ENCODE peak calls at places on chromosomes 5 and 9, in four cellular contexts. H, N, A and Y are unnamed samples.

GRCh38 chr9:70678153-70678552 is 263.7 kb upstream of the KLF9 start:
- DNase-seq in H (no peak), N (no peak), A (peak; percentile 59), Y (no peak)

GRCh38 chr9:27154923-27155322 is 45.9 kb downstream of the TEK start:
- DNase-seq in H (no peak), N (peak; percentile 71), A (peak; percentile 95), Y (peak; percentile 16)

GRCh38 chr5:113118765-113119164 is 142.2 kb downstream of the DCP2 start:
- DNase-seq in H (no peak), N (no peak), A (no peak), Y (no peak)

GRCh38 chr5:132474881-132475511 is 15.6 kb downstream of the IRF1 start:
- DNase-seq in H (no peak), N (no peak), A (no peak), Y (no peak)

GRCh38 chr9:73869261-73869660 is 627.9 kb upstream of the RORB start:
- DNase-seq in H (peak; percentile 48), N (no peak), A (peak; percentile 69), Y (no peak)

GRCh38 chr9:93126151-93126781 is 7.8 kb downstream of the NINJ1 start:
- DNase-seq in H (no peak), N (no peak), A (no peak), Y (no peak)

GRCh38 chr5:15007549-15008142 is 136.1 kb upstream of the ANKH start:
- DNase-seq in H (no peak), N (no peak), A (no peak), Y (no peak)

GRCh38 chr9:107905313-107906027 is 415.9 kb upstream of the KLF4 start:
- DNase-seq in H (no peak), N (no peak), A (peak; percentile 9), Y (no peak)

GRCh38 chr5:125327676-125328075 is 581.2 kb upstream of the ZNF608 start:
- DNase-seq in H (no peak), N (no peak), A (no peak), Y (no peak)

GRCh38 chr9:97811534-97812246 is 41.3 kb upstream of the FOXE1 start:
- DNase-seq in H (no peak), N (no peak), A (peak; percentile 36), Y (no peak)

GRCh38 chr5:122702524-122702875 is 72.4 kb upstream of the SNX2 start:
- DNase-seq in H (no peak), N (no peak), A (no peak), Y (no peak)

GRCh38 chr5:73232266-73233041 is 59.5 kb downstream of the TMEM174 start:
- DNase-seq in H (no peak), N (no peak), A (no peak), Y (no peak)

GRCh38 chr9:97759611-97760288 is 62.6 kb upstream of the XPA start:
- DNase-seq in H (no peak), N (no peak), A (no peak), Y (no peak)

GRCh38 chr5:44919560-44919959 is 110.8 kb downstream of the MRPS30 start:
- DNase-seq in H (no peak), N (no peak), A (no peak), Y (no peak)

GRCh38 chr9:6944093-6944551 is 186.3 kb downstream of the KDM4C start:
- DNase-seq in H (no peak), N (no peak), A (peak; percentile 86), Y (no peak)

GRCh38 chr9:4489919-4490704 is at the start of gene SLC1A1:
- DNase-seq in H (peak; percentile 53), N (no peak), A (peak; percentile 64), Y (no peak)

GRCh38 chr5:52491829-52492217 is 295.9 kb upstream of the ITGA1 start:
- DNase-seq in H (no peak), N (no peak), A (no peak), Y (no peak)

GRCh38 chr9:23587903-23588302 is 238.1 kb downstream of the ELAVL2 start:
- DNase-seq in H (no peak), N (no peak), A (no peak), Y (no peak)
- TF ChIP-seq CTCF in H (no peak), N (no peak), A (no peak), Y (no peak)

GRCh38 chr9:21815643-21816042 is 13.2 kb downstream of the MTAP start:
- DNase-seq in H (no peak), N (no peak), A (no peak), Y (no peak)

GRCh38 chr9:21812415-21812814 is 10.0 kb downstream of the MTAP start:
- DNase-seq in H (no peak), N (no peak), A (peak; percentile 50), Y (no peak)

GRCh38 chr9:21811914-21812313 is 9.5 kb downstream of the MTAP start:
- DNase-seq in H (no peak), N (no peak), A (no peak), Y (no peak)

GRCh38 chr9:21812945-21813568 is 10.6 kb downstream of the MTAP start:
- DNase-seq in H (no peak), N (no peak), A (peak; percentile 79), Y (no peak)

DNA sequence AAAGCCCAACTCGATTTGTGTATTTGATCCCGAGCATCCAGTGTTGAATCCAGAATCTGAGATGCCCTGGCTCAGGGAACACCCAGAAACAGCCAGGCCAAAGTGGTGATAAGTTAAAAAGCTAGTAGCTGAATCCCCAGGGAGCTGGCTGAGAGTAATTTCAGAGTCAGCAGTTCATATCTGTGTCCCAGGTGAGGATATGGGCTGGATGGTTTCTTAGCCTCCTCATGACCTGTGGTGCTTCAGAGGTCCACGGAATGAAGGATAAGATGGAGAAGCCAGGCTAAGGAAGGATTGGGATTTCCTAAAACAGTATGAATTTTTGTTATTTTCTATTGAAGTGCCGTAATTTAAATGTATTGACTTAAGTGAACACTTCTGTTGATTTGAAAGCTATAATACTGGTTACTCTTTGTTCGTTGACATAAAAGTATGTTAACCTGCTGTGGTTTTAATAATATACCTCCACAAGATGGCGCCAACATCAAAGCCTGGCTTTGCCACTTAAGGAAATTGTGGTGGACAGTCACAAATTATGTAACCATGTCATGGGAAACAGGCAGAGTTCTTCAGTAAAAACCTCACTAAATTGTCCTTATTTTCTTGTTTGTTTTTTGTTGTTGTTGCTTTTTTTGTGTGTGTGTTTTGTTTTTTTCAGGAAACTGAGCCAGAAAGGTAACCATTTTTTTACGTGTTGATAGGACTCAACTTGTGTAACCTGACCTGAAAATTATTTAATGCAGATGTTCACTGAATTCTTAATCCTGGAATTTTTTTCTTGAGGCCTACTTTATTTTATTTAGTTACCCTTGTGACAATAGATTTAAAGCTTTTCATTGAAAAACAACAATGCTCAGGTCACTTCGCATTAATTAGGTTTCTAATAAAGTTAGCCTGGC is 11.4 kb downstream of the MTAP start:
- DNase-seq in H (peak; percentile 67), N (peak; percentile 68), A (peak; percentile 89), Y (peak; percentile 67)
- TF ChIP-seq CTCF in H (peak; percentile 56), N (peak; percentile 80), A (peak; percentile 57), Y (peak; percentile 59)

DNA sequence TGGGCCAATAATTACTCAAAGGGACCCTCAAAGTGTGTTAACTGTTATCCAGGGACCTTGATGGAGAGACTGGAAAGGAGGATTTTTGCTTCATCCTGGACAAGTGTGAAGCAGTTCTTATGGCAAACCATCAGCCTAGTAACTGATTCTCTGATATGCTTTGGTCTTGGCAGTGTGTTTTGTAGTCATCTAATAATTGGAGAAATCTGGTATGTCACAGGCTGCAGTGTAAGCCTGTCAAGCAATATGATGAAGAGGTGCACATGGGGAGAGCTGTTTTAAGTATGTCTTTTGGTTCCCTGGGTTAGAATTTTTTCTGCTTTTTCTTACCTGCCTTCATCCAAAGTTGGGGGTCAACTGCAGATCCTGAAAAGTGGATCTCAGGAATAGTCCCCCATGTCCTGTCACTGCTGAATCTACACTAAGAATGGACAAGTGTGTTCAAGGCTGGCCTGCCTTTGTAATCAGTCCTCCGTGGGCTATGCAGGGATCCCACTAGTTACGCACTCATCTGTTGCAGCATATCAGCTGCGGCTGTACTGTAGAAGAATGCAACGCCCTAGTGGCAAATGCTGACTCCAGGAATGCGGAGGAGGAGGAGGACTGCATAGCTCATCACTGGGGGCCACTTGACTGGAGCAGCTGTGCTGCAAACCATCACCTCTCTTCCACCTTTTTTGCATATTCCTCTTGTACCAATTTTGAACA is 1.9 kb downstream of the SPTAN1 start:
- DNase-seq in H (peak; percentile 36), N (peak; percentile 79), A (peak; percentile 96), Y (peak; percentile 60)
- TF ChIP-seq CTCF in H (no peak), N (peak; percentile 22), A (no peak), Y (no peak)

GRCh38 chr5:68215208-68215887 is at the start of gene PIK3R1:
- DNase-seq in H (peak; percentile 80), N (peak; percentile 68), A (peak; percentile 98), Y (peak; percentile 91)
- TF ChIP-seq CTCF in H (peak; percentile 35), N (peak; percentile 48), A (peak; percentile 29), Y (peak; percentile 18)